ENCODE peak calls at places on chromosomes 3 and 15, in eight cellular contexts. One of them, this sample, is unnamed.

GRCh38 chr15:50330921-50331320 is 24.1 kb downstream of the GABPB1 start:
- DNase-seq in A549: peak; percentile 13
- DNase-seq in NB4: no peak
- DNase-seq in Peyer's patch: no peak
- DNase-seq in AG04450: no peak
- DNase-seq in suprapubic skin: no peak
- DNase-seq in choroid plexus epithelial cell: peak; percentile 51
- DNase-seq in bronchial epithelial cell: no peak
- DNase-seq in this sample: no peak

GRCh38 chr3:98971183-98971681 is 69.7 kb upstream of the DCBLD2 start:
- DNase-seq in A549: peak; percentile 78
- DNase-seq in NB4: no peak
- DNase-seq in Peyer's patch: no peak
- DNase-seq in AG04450: no peak
- DNase-seq in suprapubic skin: no peak
- DNase-seq in choroid plexus epithelial cell: peak; percentile 76
- DNase-seq in bronchial epithelial cell: peak; percentile 100
- DNase-seq in this sample: peak; percentile 93

GRCh38 chr3:55718074-55718473 is 231.0 kb upstream of the WNT5A start:
- DNase-seq in A549: no peak
- DNase-seq in NB4: no peak
- DNase-seq in Peyer's patch: no peak
- DNase-seq in AG04450: no peak
- DNase-seq in suprapubic skin: no peak
- DNase-seq in choroid plexus epithelial cell: no peak
- DNase-seq in bronchial epithelial cell: no peak
- DNase-seq in this sample: no peak

GRCh38 chr3:171770689-171771620 is 39.3 kb downstream of the PLD1 start:
- DNase-seq in A549: peak; percentile 45
- DNase-seq in NB4: peak; percentile 82
- DNase-seq in Peyer's patch: peak; percentile 67
- DNase-seq in AG04450: peak; percentile 67
- DNase-seq in suprapubic skin: no peak
- DNase-seq in choroid plexus epithelial cell: peak; percentile 97
- DNase-seq in bronchial epithelial cell: peak; percentile 91
- DNase-seq in this sample: peak; percentile 67

GRCh38 chr15:78064544-78064943 is 13.0 kb downstream of the TBC1D2B start:
- DNase-seq in A549: no peak
- DNase-seq in NB4: no peak
- DNase-seq in Peyer's patch: no peak
- DNase-seq in AG04450: no peak
- DNase-seq in suprapubic skin: no peak
- DNase-seq in choroid plexus epithelial cell: peak; percentile 75
- DNase-seq in bronchial epithelial cell: no peak
- DNase-seq in this sample: no peak

GRCh38 chr15:66089049-66089448 is 164.5 kb downstream of the MEGF11 start:
- DNase-seq in A549: no peak
- DNase-seq in NB4: no peak
- DNase-seq in Peyer's patch: no peak
- DNase-seq in AG04450: no peak
- DNase-seq in suprapubic skin: no peak
- DNase-seq in choroid plexus epithelial cell: no peak
- DNase-seq in bronchial epithelial cell: no peak
- DNase-seq in this sample: no peak

GRCh38 chr3:45684327-45684892 is 4.8 kb upstream of the SACM1L start:
- DNase-seq in A549: no peak
- DNase-seq in NB4: no peak
- DNase-seq in Peyer's patch: no peak
- DNase-seq in AG04450: no peak
- DNase-seq in suprapubic skin: no peak
- DNase-seq in choroid plexus epithelial cell: no peak
- DNase-seq in bronchial epithelial cell: no peak
- DNase-seq in this sample: no peak

GRCh38 chr3:42129014-42129953 is 38.1 kb downstream of the TRAK1 start:
- DNase-seq in A549: peak; percentile 44
- DNase-seq in NB4: no peak
- DNase-seq in Peyer's patch: peak; percentile 71
- DNase-seq in AG04450: no peak
- DNase-seq in suprapubic skin: no peak
- DNase-seq in choroid plexus epithelial cell: peak; percentile 59
- DNase-seq in bronchial epithelial cell: peak; percentile 95
- DNase-seq in this sample: no peak

GRCh38 chr3:111392911-111393351 is 149.1 kb upstream of the CD96 start:
- DNase-seq in A549: peak; percentile 46
- DNase-seq in NB4: peak; percentile 11
- DNase-seq in Peyer's patch: peak; percentile 57
- DNase-seq in AG04450: no peak
- DNase-seq in suprapubic skin: no peak
- DNase-seq in choroid plexus epithelial cell: peak; percentile 8
- DNase-seq in bronchial epithelial cell: peak; percentile 88
- DNase-seq in this sample: no peak

GRCh38 chr3:132507657-132508056 is 89.4 kb upstream of the ACKR4 start:
- DNase-seq in A549: no peak
- DNase-seq in NB4: no peak
- DNase-seq in Peyer's patch: peak; percentile 46
- DNase-seq in AG04450: no peak
- DNase-seq in suprapubic skin: no peak
- DNase-seq in choroid plexus epithelial cell: no peak
- DNase-seq in bronchial epithelial cell: peak; percentile 13
- DNase-seq in this sample: peak; percentile 27

GRCh38 chr15:63544253-63545026 is 40.0 kb downstream of the USP3 start:
- DNase-seq in A549: no peak
- DNase-seq in NB4: peak; percentile 83
- DNase-seq in Peyer's patch: no peak
- DNase-seq in AG04450: no peak
- DNase-seq in suprapubic skin: no peak
- DNase-seq in choroid plexus epithelial cell: no peak
- DNase-seq in bronchial epithelial cell: no peak
- DNase-seq in this sample: no peak

GRCh38 chr3:31890742-31891469 is 90.2 kb downstream of the OSBPL10 start:
- DNase-seq in A549: no peak
- DNase-seq in NB4: no peak
- DNase-seq in Peyer's patch: no peak
- DNase-seq in AG04450: no peak
- DNase-seq in suprapubic skin: no peak
- DNase-seq in choroid plexus epithelial cell: no peak
- DNase-seq in bronchial epithelial cell: peak; percentile 83
- DNase-seq in this sample: no peak

GRCh38 chr3:87088366-87088983 is 97.5 kb upstream of the VGLL3 start:
- DNase-seq in A549: no peak
- DNase-seq in NB4: no peak
- DNase-seq in Peyer's patch: no peak
- DNase-seq in AG04450: no peak
- DNase-seq in suprapubic skin: no peak
- DNase-seq in choroid plexus epithelial cell: peak; percentile 23
- DNase-seq in bronchial epithelial cell: no peak
- DNase-seq in this sample: no peak

GRCh38 chr3:3853584-3853983 is 54.4 kb downstream of the LRRN1 start:
- DNase-seq in A549: no peak
- DNase-seq in NB4: peak; percentile 2
- DNase-seq in Peyer's patch: no peak
- DNase-seq in AG04450: no peak
- DNase-seq in suprapubic skin: no peak
- DNase-seq in choroid plexus epithelial cell: no peak
- DNase-seq in bronchial epithelial cell: no peak
- DNase-seq in this sample: no peak

GRCh38 chr3:77348244-77348855 is 308.5 kb downstream of the ROBO2 start:
- DNase-seq in A549: peak; percentile 35
- DNase-seq in NB4: peak; percentile 43
- DNase-seq in Peyer's patch: no peak
- DNase-seq in AG04450: no peak
- DNase-seq in suprapubic skin: no peak
- DNase-seq in choroid plexus epithelial cell: peak; percentile 55
- DNase-seq in bronchial epithelial cell: peak; percentile 35
- DNase-seq in this sample: no peak

GRCh38 chr15:23596736-23597135 is 31.3 kb downstream of the MKRN3 start:
- DNase-seq in A549: no peak
- DNase-seq in NB4: no peak
- DNase-seq in Peyer's patch: no peak
- DNase-seq in AG04450: no peak
- DNase-seq in suprapubic skin: no peak
- DNase-seq in choroid plexus epithelial cell: no peak
- DNase-seq in bronchial epithelial cell: no peak
- DNase-seq in this sample: no peak

GRCh38 chr3:38738630-38739395 is 77.2 kb downstream of the SCN10A start:
- DNase-seq in A549: peak; percentile 42
- DNase-seq in NB4: peak; percentile 53
- DNase-seq in Peyer's patch: no peak
- DNase-seq in AG04450: no peak
- DNase-seq in suprapubic skin: no peak
- DNase-seq in choroid plexus epithelial cell: peak; percentile 71
- DNase-seq in bronchial epithelial cell: peak; percentile 38
- DNase-seq in this sample: no peak

GRCh38 chr3:170355738-170356595 is 1.5 kb upstream of the SKIL start:
- DNase-seq in A549: peak; percentile 66
- DNase-seq in NB4: peak; percentile 76
- DNase-seq in Peyer's patch: peak; percentile 63
- DNase-seq in AG04450: no peak
- DNase-seq in suprapubic skin: no peak
- DNase-seq in choroid plexus epithelial cell: peak; percentile 80
- DNase-seq in bronchial epithelial cell: peak; percentile 59
- DNase-seq in this sample: peak; percentile 52

GRCh38 chr3:170356596-170357175 is 829 bp upstream of the SKIL start:
- DNase-seq in A549: peak; percentile 84
- DNase-seq in NB4: peak; percentile 88
- DNase-seq in Peyer's patch: peak; percentile 89
- DNase-seq in AG04450: no peak
- DNase-seq in suprapubic skin: peak; percentile 90
- DNase-seq in choroid plexus epithelial cell: no peak
- DNase-seq in bronchial epithelial cell: peak; percentile 53
- DNase-seq in this sample: no peak

GRCh38 chr3:170357920-170358854 is 672 bp downstream of the SKIL start:
- DNase-seq in A549: peak; percentile 91
- DNase-seq in NB4: peak; percentile 67
- DNase-seq in Peyer's patch: peak; percentile 94
- DNase-seq in AG04450: no peak
- DNase-seq in suprapubic skin: peak; percentile 94
- DNase-seq in choroid plexus epithelial cell: peak; percentile 75
- DNase-seq in bronchial epithelial cell: peak; percentile 50
- DNase-seq in this sample: no peak

GRCh38 chr3:170359178-170359704 is 1.7 kb downstream of the SKIL start:
- DNase-seq in A549: no peak
- DNase-seq in NB4: no peak
- DNase-seq in Peyer's patch: no peak
- DNase-seq in AG04450: no peak
- DNase-seq in suprapubic skin: no peak
- DNase-seq in choroid plexus epithelial cell: no peak
- DNase-seq in bronchial epithelial cell: no peak
- DNase-seq in this sample: no peak

GRCh38 chr3:170357176-170357919 is at the start of gene SKIL:
- DNase-seq in A549: peak; percentile 97
- DNase-seq in NB4: peak; percentile 91
- DNase-seq in Peyer's patch: peak; percentile 99
- DNase-seq in AG04450: peak; percentile 89
- DNase-seq in suprapubic skin: peak; percentile 98
- DNase-seq in choroid plexus epithelial cell: peak; percentile 98
- DNase-seq in bronchial epithelial cell: peak; percentile 84
- DNase-seq in this sample: peak; percentile 51
- TF ChIP-seq CTCF in A549: peak; percentile 31
- TF ChIP-seq CTCF in NB4: no peak
- TF ChIP-seq CTCF in Peyer's patch: no peak
- TF ChIP-seq CTCF in AG04450: no peak
- TF ChIP-seq CTCF in suprapubic skin: peak; percentile 4
- TF ChIP-seq CTCF in choroid plexus epithelial cell: no peak
- TF ChIP-seq CTCF in bronchial epithelial cell: peak; percentile 28
- TF ChIP-seq CTCF in this sample: no peak

DNA sequence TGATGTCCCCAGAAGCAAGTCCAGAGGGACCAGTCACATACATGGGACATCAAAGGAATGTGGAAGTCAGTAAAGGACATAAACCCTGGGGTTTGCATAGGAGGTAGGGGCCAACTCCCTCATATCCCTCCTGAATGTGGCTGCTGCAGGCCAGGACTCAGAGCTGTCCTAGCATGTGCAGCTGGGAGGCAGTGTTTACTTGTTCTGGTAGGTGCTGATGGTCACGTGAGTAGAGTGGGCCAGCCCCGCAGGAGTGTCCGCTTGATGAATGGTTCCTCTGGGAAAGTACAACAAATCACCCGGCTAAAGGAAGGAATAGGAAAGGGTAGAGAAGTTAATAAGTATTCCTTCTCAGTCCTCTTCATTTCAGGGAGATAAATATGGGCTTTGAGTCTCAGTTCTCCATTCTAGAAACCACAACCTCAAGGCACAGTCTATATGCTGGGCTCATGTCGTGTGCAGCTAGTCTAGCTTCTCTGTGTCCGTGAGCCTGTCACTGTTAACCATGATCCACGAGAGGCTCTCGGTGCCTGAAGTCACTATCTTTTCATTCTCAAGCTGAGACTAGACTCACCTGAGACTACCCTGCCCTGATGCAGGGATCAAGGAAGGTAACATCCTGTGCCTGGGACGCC is 17.9 kb downstream of the RIOX2 start:
- DNase-seq in A549: no peak
- DNase-seq in NB4: no peak
- DNase-seq in Peyer's patch: no peak
- DNase-seq in AG04450: no peak
- DNase-seq in suprapubic skin: no peak
- DNase-seq in choroid plexus epithelial cell: no peak
- DNase-seq in bronchial epithelial cell: no peak
- DNase-seq in this sample: no peak
- H3K4me3 ChIP-seq in A549: no peak overlapping the region
- H3K4me3 ChIP-seq in NB4: no peak overlapping the region
- H3K4me3 ChIP-seq in Peyer's patch: no peak overlapping the region
- H3K4me3 ChIP-seq in AG04450: no peak overlapping the region
- H3K4me3 ChIP-seq in suprapubic skin: no peak overlapping the region
- H3K4me3 ChIP-seq in choroid plexus epithelial cell: no peak overlapping the region
- H3K4me3 ChIP-seq in bronchial epithelial cell: no peak overlapping the region
- H3K4me3 ChIP-seq in this sample: no peak overlapping the region

GRCh38 chr3:78632925-78633324 is 1134.9 kb downstream of the ROBO1 start:
- DNase-seq in A549: no peak
- DNase-seq in NB4: no peak
- DNase-seq in Peyer's patch: no peak
- DNase-seq in AG04450: no peak
- DNase-seq in suprapubic skin: no peak
- DNase-seq in choroid plexus epithelial cell: peak; percentile 7
- DNase-seq in bronchial epithelial cell: no peak
- DNase-seq in this sample: no peak
- TF ChIP-seq CTCF in A549: no peak
- TF ChIP-seq CTCF in NB4: no peak
- TF ChIP-seq CTCF in Peyer's patch: no peak
- TF ChIP-seq CTCF in AG04450: no peak
- TF ChIP-seq CTCF in suprapubic skin: no peak
- TF ChIP-seq CTCF in choroid plexus epithelial cell: no peak
- TF ChIP-seq CTCF in bronchial epithelial cell: no peak
- TF ChIP-seq CTCF in this sample: peak; percentile 9

GRCh38 chr15:33150993-33151392 is 43.5 kb downstream of the FMN1 start:
- DNase-seq in A549: no peak
- DNase-seq in NB4: peak; percentile 9
- DNase-seq in Peyer's patch: no peak
- DNase-seq in AG04450: no peak
- DNase-seq in suprapubic skin: no peak
- DNase-seq in choroid plexus epithelial cell: no peak
- DNase-seq in bronchial epithelial cell: no peak
- DNase-seq in this sample: no peak
- H3K4me3 ChIP-seq in A549: no peak overlapping the region
- H3K4me3 ChIP-seq in NB4: no peak overlapping the region
- H3K4me3 ChIP-seq in Peyer's patch: no peak overlapping the region
- H3K4me3 ChIP-seq in AG04450: no peak overlapping the region
- H3K4me3 ChIP-seq in suprapubic skin: peak overlapping the region; percentile 29
- H3K4me3 ChIP-seq in choroid plexus epithelial cell: no peak overlapping the region
- H3K4me3 ChIP-seq in bronchial epithelial cell: no peak overlapping the region
- H3K4me3 ChIP-seq in this sample: no peak overlapping the region